ENCODE peak calls at places on chromosomes 7 and 10, in eight cellular contexts. O, Z, A, I, G, F, N and J are unnamed samples.

GRCh38 chr7:87345166-87345927 is at the start of gene CROT:
- DNase-seq in O (peak; percentile 92), A (peak; percentile 94), N (peak; percentile 95), F (peak; percentile 92), Z (peak; percentile 90), G (peak; percentile 78), I (peak; percentile 91), J (peak; percentile 96)

GRCh38 chr7:82926477-82926876 is 236.2 kb downstream of the PCLO start:
- DNase-seq in A (no peak), N (no peak), G (no peak), O (no peak), Z (no peak), I (no peak), F (no peak), J (no peak)

GRCh38 chr7:30141405-30142045 is 6.7 kb downstream of the MTURN start:
- DNase-seq in A (no peak), F (no peak), N (no peak), G (no peak), Z (no peak), O (no peak), I (no peak), J (no peak)

GRCh38 chr10:73881221-73881919 is 7.0 kb upstream of the CAMK2G start:
- DNase-seq in F (no peak), O (peak; percentile 21), N (no peak), Z (no peak), I (no peak), A (no peak), G (no peak), J (no peak)

GRCh38 chr10:102639527-102639926 is 4.8 kb upstream of the TRIM8 start:
- DNase-seq in G (no peak), Z (no peak), A (no peak), I (no peak), F (no peak), N (no peak), O (no peak), J (no peak)

GRCh38 chr10:7563368-7563767 is 103.4 kb downstream of the ITIH5 start:
- DNase-seq in G (no peak), N (no peak), O (no peak), Z (peak; percentile 68), I (no peak), F (no peak), A (peak; percentile 19), J (peak; percentile 4)

GRCh38 chr7:158150234-158150633 is 437.4 kb downstream of the PTPRN2 start:
- DNase-seq in I (no peak), Z (no peak), O (no peak), F (no peak), A (no peak), G (no peak), N (no peak), J (no peak)

GRCh38 chr7:132435016-132435990 is 141.0 kb downstream of the PLXNA4 start:
- DNase-seq in N (no peak), Z (no peak), G (no peak), F (no peak), O (no peak), A (no peak), I (no peak), J (no peak)

GRCh38 chr10:95558593-95559320 is 2.4 kb downstream of the SORBS1 start:
- DNase-seq in Z (no peak), O (no peak), F (no peak), N (no peak), I (no peak), G (no peak), A (no peak), J (no peak)

GRCh38 chr10:3704565-3705360 is 80.2 kb downstream of the KLF6 start:
- DNase-seq in I (no peak), A (no peak), N (no peak), O (no peak), G (no peak), Z (no peak), F (no peak), J (no peak)

DNA sequence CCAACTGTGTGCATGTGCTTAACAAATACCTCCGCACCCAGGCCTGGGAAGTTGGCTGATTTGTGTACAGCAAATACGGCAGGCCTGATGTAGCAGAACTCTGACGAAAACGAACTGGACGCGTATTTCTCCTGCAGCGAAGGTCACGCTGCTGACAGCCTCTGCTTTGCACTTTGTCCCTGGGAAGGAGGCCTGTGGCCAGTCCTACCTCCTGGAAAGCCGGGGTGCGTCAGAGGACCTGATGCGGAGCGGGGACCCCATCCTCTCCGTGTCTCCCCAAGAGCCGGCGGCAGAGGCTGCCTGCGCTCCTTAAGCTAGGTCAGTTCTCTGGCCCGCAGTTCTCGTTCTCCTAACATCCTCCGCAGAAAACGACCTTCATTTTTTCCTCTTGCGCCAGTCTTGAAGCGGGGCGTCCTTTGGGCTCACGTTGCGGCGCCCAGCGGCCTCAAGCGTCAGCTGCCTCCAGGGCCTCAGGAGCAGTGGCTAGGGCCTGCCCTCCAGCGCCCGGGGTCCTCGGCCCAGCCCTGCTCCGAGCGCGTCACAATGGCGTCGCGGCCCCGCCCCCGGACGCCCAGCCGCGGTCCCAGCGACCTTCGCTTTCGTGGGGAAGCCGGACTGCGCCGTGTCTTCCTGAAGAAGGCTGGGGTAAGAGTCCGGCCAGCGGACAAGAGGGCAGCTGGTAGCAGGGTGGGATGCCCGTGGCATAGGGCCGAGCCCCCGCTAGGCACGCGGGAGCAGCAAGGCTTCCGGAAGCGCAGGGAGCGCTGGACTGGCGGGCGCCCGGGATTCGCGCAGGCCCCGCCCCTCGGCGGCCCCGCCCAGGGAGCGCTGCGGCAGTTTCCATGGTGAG is at the start of gene ZNF487:
- DNase-seq in A (peak; percentile 89), I (peak; percentile 80), F (peak; percentile 82), G (peak; percentile 51), O (peak; percentile 83), Z (peak; percentile 88), N (peak; percentile 91), J (peak; percentile 84)
- TF ChIP-seq CTCF in A (peak; percentile 19), I (peak; percentile 26), F (no peak), G (peak; percentile 22), O (peak; percentile 23), Z (peak; percentile 25), N (no peak), J (no peak)

GRCh38 chr7:101815826-101816488 is 1.5 kb upstream of the CUX1 start:
- DNase-seq in A (peak; percentile 84), I (peak; percentile 65), O (peak; percentile 60), N (peak; percentile 79), G (peak; percentile 33), F (no peak), Z (peak; percentile 80), J (peak; percentile 79)

GRCh38 chr7:101814081-101814995 is 3.1 kb upstream of the CUX1 start:
- DNase-seq in I (peak; percentile 40), O (no peak), F (peak; percentile 73), Z (peak; percentile 55), A (peak; percentile 49), N (peak; percentile 69), G (no peak), J (peak; percentile 54)

GRCh38 chr7:101813414-101814019 is 3.9 kb upstream of the CUX1 start:
- DNase-seq in I (no peak), F (no peak), N (no peak), O (no peak), Z (no peak), G (no peak), A (no peak), J (no peak)

GRCh38 chr7:101816499-101817030 is 861 bp upstream of the CUX1 start:
- DNase-seq in O (no peak), F (no peak), N (peak; percentile 65), Z (peak; percentile 44), A (peak; percentile 29), I (peak; percentile 28), G (no peak), J (peak; percentile 45)

GRCh38 chr7:101814996-101815825 is 2.2 kb upstream of the CUX1 start:
- DNase-seq in A (no peak), I (peak; percentile 71), O (no peak), F (no peak), G (no peak), Z (peak; percentile 25), N (peak; percentile 51), J (peak; percentile 56)
- TF ChIP-seq CTCF in A (peak; percentile 22), I (peak; percentile 69), O (peak; percentile 22), F (peak; percentile 76), G (peak; percentile 61), Z (peak; percentile 11), N (no peak), J (peak; percentile 62)

GRCh38 chr7:151152935-151153513 is 14.5 kb downstream of the GBX1 start:
- DNase-seq in A (no peak), G (no peak), F (no peak), I (no peak), N (no peak), Z (no peak), O (no peak), J (no peak)
- TF ChIP-seq CTCF in A (peak; percentile 46), G (peak; percentile 4), F (no peak), I (peak; percentile 32), N (no peak), Z (peak; percentile 36), O (peak; percentile 49), J (no peak)

DNA sequence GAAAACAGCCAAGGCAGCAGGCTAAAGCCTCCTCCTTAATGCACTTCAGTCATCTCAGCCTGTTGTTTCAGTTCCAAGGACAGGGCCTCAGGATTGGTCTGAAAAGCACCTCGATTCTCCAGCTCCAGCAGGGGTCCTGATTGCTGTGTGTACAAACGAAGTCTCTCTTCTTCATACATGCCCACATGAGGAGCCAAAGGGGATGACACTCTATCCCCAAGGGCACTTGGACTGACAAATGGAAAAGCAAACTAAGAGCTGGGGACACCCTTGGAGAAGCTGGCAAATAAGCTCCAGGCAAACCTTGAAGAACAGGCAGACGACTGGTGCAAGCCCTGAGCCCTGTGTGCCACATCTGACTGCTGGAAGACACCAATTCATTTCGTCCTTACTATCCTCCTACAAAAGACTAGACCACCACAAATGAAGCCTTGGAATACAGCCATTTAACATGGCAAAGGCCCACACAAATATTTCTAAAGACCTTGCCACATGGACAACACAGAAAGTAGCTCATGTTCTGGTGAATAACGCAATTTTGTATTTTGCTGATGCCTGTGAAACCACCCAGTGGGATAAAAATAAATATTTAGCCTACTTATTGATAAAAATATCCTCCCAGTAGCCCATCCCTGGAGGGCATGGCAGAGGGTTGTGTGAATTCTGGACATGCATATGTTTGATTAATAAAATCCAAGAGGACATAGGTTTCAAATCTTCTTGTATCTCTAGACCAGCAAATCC is 61.9 kb downstream of the PARD3 start:
- DNase-seq in F (no peak), N (no peak), A (no peak), I (no peak), G (no peak), Z (no peak), O (no peak), J (no peak)
- TF ChIP-seq CTCF in F (no peak), N (no peak), A (peak; percentile 4), I (no peak), G (no peak), Z (no peak), O (no peak), J (no peak)

DNA sequence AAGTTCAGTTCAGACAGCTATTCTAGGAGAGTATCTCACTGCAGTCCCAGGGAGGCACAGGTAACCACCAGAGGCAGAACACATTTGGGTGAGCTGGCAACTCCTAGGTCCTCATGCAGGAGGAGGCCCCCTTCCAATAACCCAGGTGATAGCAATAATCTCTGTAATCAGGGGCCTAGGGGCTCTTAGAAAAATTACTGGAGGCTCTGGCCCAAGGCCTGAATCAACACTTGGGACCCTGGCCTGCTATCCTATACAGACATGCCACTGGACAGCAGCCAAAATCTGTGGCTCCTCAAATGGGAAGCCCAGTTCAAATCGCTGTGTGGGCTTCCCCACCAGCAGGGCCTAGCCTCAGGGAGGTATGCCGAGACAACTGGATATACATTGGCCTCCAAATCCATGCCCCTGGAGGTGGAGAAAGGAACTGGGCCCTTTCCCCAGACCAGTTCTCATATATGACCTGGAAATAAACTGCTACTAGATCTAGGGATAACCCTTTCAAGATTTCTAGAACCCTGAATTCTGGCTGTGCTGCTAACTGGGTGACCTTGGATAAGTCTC is 1.6 kb downstream of the AVPI1 start:
- DNase-seq in F (peak; percentile 74), N (peak; percentile 55), O (peak; percentile 22), Z (peak; percentile 59), I (no peak), A (peak; percentile 65), G (no peak), J (peak; percentile 72)
- TF ChIP-seq CTCF in F (peak; percentile 60), N (no peak), O (peak; percentile 64), Z (peak; percentile 62), I (peak; percentile 52), A (peak; percentile 62), G (peak; percentile 31), J (peak; percentile 35)

GRCh38 chr7:146736446-146737190 is 620.0 kb downstream of the CNTNAP2 start:
- DNase-seq in N (no peak), Z (peak; percentile 15), A (peak; percentile 82), G (peak; percentile 3), I (no peak), O (peak; percentile 16), F (no peak), J (peak; percentile 22)
- TF ChIP-seq CTCF in N (no peak), Z (no peak), A (peak; percentile 43), G (no peak), I (peak; percentile 19), O (no peak), F (peak; percentile 16), J (peak; percentile 27)